ENCODE peak calls at places on chromosomes 13 and 19, in seven cellular contexts. Y, C, O, Q, P, B and L are unnamed samples.

GRCh38 chr13:41707192-41707858 is 250.0 kb downstream of the RGCC start:
- DNase-seq in Y (no peak), Q (no peak), C (no peak), B (no peak), P (no peak), O (no peak), L (no peak)

GRCh38 chr13:37919329-37919880 is 49.8 kb upstream of the TRPC4 start:
- DNase-seq in P (no peak), O (no peak), C (no peak), B (no peak), Y (no peak), Q (no peak), L (no peak)

GRCh38 chr13:39100996-39101751 is 62.9 kb downstream of the NHLRC3 start:
- DNase-seq in O (no peak), P (no peak), Q (no peak), Y (no peak), B (no peak), C (no peak), L (no peak)

GRCh38 chr13:33931397-33931987 is 113.5 kb downstream of the RFC3 start:
- DNase-seq in C (peak; percentile 13), Q (peak; percentile 34), O (no peak), Y (no peak), B (no peak), P (no peak), L (no peak)

GRCh38 chr13:40368123-40368891 is 298.1 kb downstream of the FOXO1 start:
- DNase-seq in C (no peak), Q (no peak), P (no peak), B (no peak), O (no peak), Y (no peak), L (no peak)

GRCh38 chr13:28531195-28531955 is 36.4 kb upstream of the FLT1 start:
- DNase-seq in B (no peak), O (no peak), Y (no peak), Q (no peak), C (peak; percentile 16), P (no peak), L (no peak)

GRCh38 chr13:54484166-54484565 is 1455.6 kb downstream of the OLFM4 start:
- DNase-seq in Q (no peak), B (no peak), Y (no peak), O (no peak), P (no peak), C (no peak), L (no peak)

GRCh38 chr19:15936173-15936572 is 1.8 kb upstream of the CYP4F11 start:
- DNase-seq in O (no peak), B (no peak), C (no peak), Y (no peak), Q (no peak), P (no peak), L (no peak)

GRCh38 chr19:43380008-43380407 is 26.5 kb downstream of the CD177 start:
- DNase-seq in C (no peak), B (no peak), Y (no peak), Q (no peak), P (no peak), O (no peak), L (no peak)

GRCh38 chr19:53055117-53055516 is 10.6 kb downstream of the ERVV-2 start:
- DNase-seq in O (no peak), B (peak; percentile 19), C (no peak), P (no peak), Q (no peak), Y (no peak), L (no peak)

GRCh38 chr13:45393941-45394570 is 24.1 kb downstream of the SLC25A30 start:
- DNase-seq in O (peak; percentile 20), C (peak; percentile 71), Y (no peak), B (peak; percentile 31), P (no peak), Q (peak; percentile 45), L (peak; percentile 18)

GRCh38 chr19:5102520-5102919 is 133.6 kb downstream of the KDM4B start:
- DNase-seq in P (no peak), B (no peak), Q (no peak), O (no peak), Y (no peak), C (no peak), L (no peak)

GRCh38 chr19:17616961-17617806 is 61.7 kb downstream of the COLGALT1 start:
- DNase-seq in Y (no peak), O (no peak), Q (no peak), P (no peak), B (no peak), C (no peak), L (no peak)

GRCh38 chr13:26498524-26499208 is 58.8 kb upstream of the WASF3 start:
- DNase-seq in Q (no peak), Y (no peak), P (no peak), B (no peak), C (no peak), O (no peak), L (no peak)

GRCh38 chr19:9940778-9941177 is 4.5 kb upstream of the OLFM2 start:
- DNase-seq in Y (no peak), O (no peak), B (no peak), Q (no peak), C (no peak), P (no peak), L (no peak)

GRCh38 chr19:8004723-8005513 is 523 bp downstream of the ELAVL1 start:
- DNase-seq in O (peak; percentile 32), C (peak; percentile 25), B (no peak), P (no peak), Q (no peak), Y (no peak), L (peak; percentile 49)

GRCh38 chr13:48574036-48574796 is 41.3 kb upstream of the RCBTB2 start:
- DNase-seq in B (no peak), Q (no peak), O (no peak), Y (no peak), P (no peak), C (no peak), L (no peak)

GRCh38 chr19:6069268-6069771 is 41.0 kb downstream of the RFX2 start:
- DNase-seq in C (no peak), P (no peak), O (no peak), Y (no peak), B (no peak), Q (no peak), L (no peak)